ENCODE peak calls at places on chromosomes 5 and 9, in seven cellular contexts. F is H1, G is HepG2, Z is K562, X is A549, E is GM12878, M is SK-N-SH. Q is an unnamed sample.
A peak's percentile ranks its signal among the peaks of the same experiment; 100 is the strongest.

GRCh38 chr5:33997331-33997983 is 10.4 kb downstream of the AMACR start:
- DNase-seq in E (no peak), F (no peak), X (peak; percentile 70), Z (no peak), M (peak; percentile 58), G (peak; percentile 52), Q (peak; percentile 88)

GRCh38 chr5:142386151-142387021 is 61.6 kb upstream of the SPRY4 start:
- DNase-seq in Z (no peak), G (peak; percentile 24), E (no peak), F (no peak), M (no peak), X (no peak), Q (no peak)

GRCh38 chr5:56176155-56176798 is 56.9 kb downstream of the ANKRD55 start:
- DNase-seq in F (no peak), Z (no peak), X (no peak), M (no peak), E (no peak), G (no peak), Q (peak; percentile 76)

GRCh38 chr5:149024477-149024876 is 38.4 kb downstream of the SH3TC2 start:
- DNase-seq in F (no peak), G (no peak), E (no peak), X (no peak), Z (no peak), M (no peak), Q (peak; percentile 77)

GRCh38 chr5:32960340-32961065 is 249.4 kb downstream of the NPR3 start:
- DNase-seq in M (no peak), Z (no peak), F (no peak), X (no peak), G (no peak), E (no peak), Q (peak; percentile 24)

GRCh38 chr5:14928661-14929060 is 57.1 kb upstream of the ANKH start:
- DNase-seq in X (no peak), Z (no peak), F (no peak), M (no peak), E (no peak), G (no peak), Q (peak; percentile 63)

GRCh38 chr9:135702002-135702721 is at the start of gene KCNT1:
- DNase-seq in M (peak; percentile 99), F (no peak), G (no peak), Z (peak; percentile 95), E (no peak), X (peak; percentile 34), Q (peak; percentile 13)

GRCh38 chr5:32017638-32018429 is 156.3 kb downstream of the GOLPH3 start:
- DNase-seq in G (no peak), M (no peak), F (no peak), Z (no peak), X (no peak), E (no peak), Q (no peak)

GRCh38 chr5:42495908-42496307 is 72.7 kb downstream of the GHR start:
- DNase-seq in M (no peak), Z (no peak), F (no peak), G (no peak), X (no peak), E (no peak), Q (no peak)

GRCh38 chr5:154176191-154176590 is 14.3 kb upstream of the GALNT10 start:
- DNase-seq in X (no peak), M (no peak), G (no peak), E (no peak), F (no peak), Z (no peak), Q (peak; percentile 50)

GRCh38 chr9:17614246-17614645 is 35.4 kb downstream of the SH3GL2 start:
- DNase-seq in M (no peak), G (no peak), X (no peak), Z (no peak), F (no peak), E (no peak), Q (no peak)

GRCh38 chr9:113386571-113387393 is 10.0 kb upstream of the HDHD3 start:
- DNase-seq in F (no peak), Z (no peak), X (no peak), M (no peak), G (no peak), E (no peak), Q (no peak)

GRCh38 chr9:129557192-129558036 is 63.5 kb downstream of the C9orf50 start:
- DNase-seq in Z (no peak), M (no peak), G (peak; percentile 97), E (no peak), F (peak; percentile 96), X (peak; percentile 92), Q (peak; percentile 74)

GRCh38 chr5:91955610-91956009 is 572.5 kb upstream of the ARRDC3 start:
- DNase-seq in M (no peak), G (no peak), F (no peak), E (no peak), X (no peak), Z (no peak), Q (no peak)

GRCh38 chr5:14516901-14517300 is 64.7 kb upstream of the OTULINL start:
- DNase-seq in M (no peak), Z (no peak), G (no peak), X (no peak), E (no peak), F (no peak), Q (no peak)

GRCh38 chr5:77028631-77029375 is 1.4 kb upstream of the AGGF1 start:
- DNase-seq in X (peak; percentile 4), G (no peak), M (no peak), Z (no peak), F (no peak), E (no peak), Q (no peak)

GRCh38 chr9:4143951-4144717 is 155.7 kb downstream of the GLIS3 start:
- DNase-seq in F (no peak), X (peak; percentile 45), G (peak; percentile 16), E (no peak), Z (no peak), M (no peak), Q (peak; percentile 82)

GRCh38 chr9:114988962-114989599 is 58.7 kb upstream of the TNFSF8 start:
- DNase-seq in X (no peak), E (peak; percentile 26), Z (no peak), F (no peak), M (no peak), G (no peak), Q (no peak)

GRCh38 chr9:82273121-82273520 is 284.5 kb downstream of the SPATA31D1 start:
- DNase-seq in Z (no peak), M (no peak), F (no peak), E (no peak), G (no peak), X (no peak), Q (peak; percentile 67)

GRCh38 chr9:112921549-112921948 is 30.9 kb upstream of the SLC46A2 start:
- DNase-seq in G (peak; percentile 38), F (no peak), M (peak; percentile 25), E (no peak), X (peak; percentile 55), Z (peak; percentile 11), Q (peak; percentile 63)

GRCh38 chr5:38692346-38692745 is 135.9 kb upstream of the LIFR start:
- DNase-seq in F (no peak), Z (no peak), M (no peak), E (no peak), X (no peak), G (no peak), Q (no peak)

GRCh38 chr5:134007581-134008256 is 2.9 kb upstream of the VDAC1 start:
- DNase-seq in F (no peak), E (no peak), Z (peak; percentile 53), G (no peak), M (peak; percentile 86), X (peak; percentile 44), Q (no peak)

GRCh38 chr5:78533356-78533755 is 115.2 kb downstream of the LHFPL2 start:
- DNase-seq in X (peak; percentile 45), G (peak; percentile 30), Z (peak; percentile 38), F (no peak), E (no peak), M (no peak), Q (peak; percentile 38)

DNA sequence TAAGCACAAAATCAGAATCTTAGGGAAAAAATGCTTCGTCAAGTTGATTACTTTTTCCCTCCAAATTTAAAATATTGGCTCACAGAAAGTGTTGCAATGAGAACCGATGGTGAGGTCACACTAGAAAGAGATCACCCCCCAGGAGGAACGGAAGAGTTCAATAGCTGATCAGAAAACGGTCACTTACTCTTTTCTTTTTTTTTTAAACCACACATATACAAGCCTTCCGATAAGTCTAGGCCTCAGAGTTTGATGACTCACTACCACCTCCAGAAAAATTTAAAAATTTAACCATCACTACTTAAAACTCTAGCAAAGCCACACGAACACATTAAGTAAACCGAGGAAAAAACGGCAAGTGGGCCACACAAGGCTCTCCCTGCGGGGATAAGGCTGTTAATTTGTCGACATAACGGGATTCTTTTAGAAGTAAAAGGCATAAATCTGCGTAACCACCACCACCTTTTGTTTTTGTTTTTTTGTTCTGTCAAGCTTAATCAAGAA is 1.2 kb downstream of the SURF4 start:
- DNase-seq in Z (no peak), G (no peak), F (no peak), E (no peak), X (no peak), M (no peak), Q (peak; percentile 68)
- H3K27ac ChIP-seq in Z (peak overlapping the region; percentile 97), G (peak overlapping the region; percentile 97), F (no peak overlapping the region), E (peak overlapping the region; percentile 78), X (peak overlapping the region; percentile 97), M (peak overlapping the region; percentile 90), Q (peak overlapping the region; percentile 89)

DNA sequence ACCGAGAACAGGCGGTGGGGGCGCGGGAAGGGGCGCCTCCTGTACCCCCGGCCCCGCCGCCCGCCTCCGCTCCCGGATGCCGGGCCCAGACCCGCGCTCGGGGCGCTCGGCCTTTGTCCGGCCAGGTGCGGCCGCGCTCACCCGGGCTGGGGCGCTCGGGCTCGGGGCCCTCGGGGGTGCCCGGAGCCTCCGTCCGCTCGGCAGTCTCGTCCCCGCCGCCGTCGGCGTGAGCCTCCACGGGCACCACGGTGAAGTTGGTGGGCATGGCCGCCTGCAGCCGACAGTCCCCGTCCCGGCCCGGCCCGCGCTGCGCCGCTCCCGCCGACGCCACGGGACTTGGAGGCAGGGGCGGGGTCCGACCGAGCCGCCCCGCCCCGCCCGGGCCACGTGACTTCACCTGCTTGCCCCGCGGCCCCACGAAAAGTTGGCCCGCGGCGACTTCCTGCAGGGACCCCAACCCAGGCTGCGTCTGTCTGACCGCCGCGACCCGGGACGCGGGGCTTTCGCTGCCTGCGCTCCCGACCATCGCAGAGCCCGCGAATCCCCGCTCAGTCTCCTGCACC is at the start of gene SLC12A7:
- DNase-seq in E (no peak), G (no peak), M (peak; percentile 72), F (no peak), X (peak; percentile 38), Z (peak; percentile 91), Q (no peak)
- TF ChIP-seq USF2 in E (peak; percentile 61), G (peak; percentile 49), M (no peak), F (peak; percentile 85), X (peak; percentile 78), Z (peak; percentile 92), Q (peak; percentile 89)

DNA sequence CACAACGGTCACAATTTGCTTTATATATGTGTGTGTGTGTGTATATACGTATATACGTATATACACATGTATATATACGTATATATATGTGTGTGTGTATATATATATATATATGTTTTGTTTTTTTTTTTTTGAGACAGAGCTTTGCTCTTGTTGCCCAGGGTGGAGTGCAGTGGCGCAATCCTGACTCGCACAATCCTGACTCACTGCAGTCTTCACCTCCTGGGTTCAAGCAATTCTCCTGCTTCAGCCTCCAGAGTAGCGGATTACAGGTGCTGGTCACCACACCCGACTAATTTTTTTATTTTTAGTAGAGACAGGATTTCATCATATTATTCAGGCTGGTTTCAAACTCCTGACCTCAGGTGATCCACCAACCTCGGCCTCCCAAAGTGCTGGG is 3.1 kb downstream of the RNF38 start:
- DNase-seq in X (peak; percentile 29), M (no peak), F (no peak), E (no peak), Z (no peak), G (no peak), Q (no peak)
- H3K4me3 ChIP-seq in X (no peak overlapping the region), M (no peak overlapping the region), F (no peak overlapping the region), E (no peak overlapping the region), Z (no peak overlapping the region), G (no peak overlapping the region), Q (no peak overlapping the region)

GRCh38 chr5:2872676-2873075 is 121.2 kb upstream of the IRX2 start:
- DNase-seq in X (no peak), E (no peak), G (no peak), Z (no peak), M (no peak), F (no peak), Q (no peak)
- H3K27ac ChIP-seq in X (no peak overlapping the region), E (no peak overlapping the region), G (no peak overlapping the region), Z (no peak overlapping the region), M (no peak overlapping the region), F (no peak overlapping the region), Q (no peak overlapping the region)